ENCODE peak calls at places on chromosomes 2 and 18, in eight cellular contexts. P is Daoy; Z is NCI-H1105; C is activated effector memory CD4-positive, alpha-beta T cell treated with Interleukin-2 at 50 U/mL for 16 hours; O is H54; Y is NCI-H1092 treated with DMSO at 0.1 percent for 48 hours; Q is NCI-H345; E is stimulated activated naive CD4-positive, alpha-beta T cell. J is an unnamed sample.

GRCh38 chr2:127086800-127087737 is 19.9 kb downstream of the BIN1 start:
- DNase-seq in P (peak; percentile 84), Z (no peak), C (no peak), O (no peak), Y (no peak), Q (no peak), E (no peak), J (no peak)

GRCh38 chr2:163717993-163718680 is 17.7 kb downstream of the FIGN start:
- DNase-seq in P (no peak), Z (no peak), C (no peak), O (no peak), Y (peak; percentile 13), Q (peak; percentile 61), E (no peak), J (no peak)

GRCh38 chr2:9364791-9365497 is 58.4 kb downstream of the ITGB1BP1 start:
- DNase-seq in P (no peak), Z (no peak), C (no peak), O (no peak), Y (no peak), Q (no peak), E (no peak), J (no peak)

GRCh38 chr2:170301606-170302005 is 123.7 kb downstream of the MYO3B start:
- DNase-seq in P (no peak), Z (no peak), C (no peak), O (no peak), Y (no peak), Q (no peak), E (no peak), J (no peak)

GRCh38 chr2:238169708-238170251 is 11.0 kb downstream of the ERFE start:
- DNase-seq in P (peak; percentile 84), Z (no peak), C (no peak), O (peak; percentile 96), Y (no peak), Q (no peak), E (no peak), J (peak; percentile 97)

GRCh38 chr2:45452866-45453265 is 158.2 kb downstream of the SRBD1 start:
- DNase-seq in P (no peak), Z (no peak), C (no peak), O (no peak), Y (no peak), Q (no peak), E (no peak), J (peak; percentile 87)

GRCh38 chr18:9323750-9324445 is 10.7 kb upstream of the TWSG1 start:
- DNase-seq in P (no peak), Z (no peak), C (no peak), O (no peak), Y (no peak), Q (no peak), E (no peak), J (no peak)

GRCh38 chr18:21682276-21683051 is 22.1 kb downstream of the ABHD3 start:
- DNase-seq in P (no peak), Z (no peak), C (no peak), O (no peak), Y (no peak), Q (no peak), E (no peak), J (peak; percentile 53)

GRCh38 chr2:31294230-31294629 is 60.3 kb downstream of the EHD3 start:
- DNase-seq in P (no peak), Z (no peak), C (no peak), O (no peak), Y (no peak), Q (no peak), E (no peak), J (no peak)

GRCh38 chr2:171550613-171551012 is 28.3 kb downstream of the CYBRD1 start:
- DNase-seq in P (no peak), Z (no peak), C (no peak), O (no peak), Y (no peak), Q (no peak), E (no peak), J (no peak)

GRCh38 chr18:78640596-78640995 is 339.0 kb upstream of the SALL3 start:
- DNase-seq in P (peak; percentile 22), Z (no peak), C (no peak), O (no peak), Y (no peak), Q (no peak), E (no peak), J (no peak)

GRCh38 chr2:165877565-165878550 is 75.7 kb downstream of the TTC21B start:
- DNase-seq in P (no peak), Z (no peak), C (no peak), O (no peak), Y (no peak), Q (no peak), E (no peak), J (peak; percentile 35)

GRCh38 chr2:26675651-26676255 is 16.8 kb upstream of the KCNK3 start:
- DNase-seq in P (no peak), Z (no peak), C (no peak), O (no peak), Y (no peak), Q (no peak), E (no peak), J (no peak)

GRCh38 chr2:17331636-17332035 is 186.6 kb downstream of the RAD51AP2 start:
- DNase-seq in P (no peak), Z (no peak), C (no peak), O (no peak), Y (no peak), Q (no peak), E (no peak), J (no peak)

GRCh38 chr2:202780514-202781021 is 91.0 kb downstream of the ICA1L start:
- DNase-seq in P (peak; percentile 70), Z (no peak), C (no peak), O (peak; percentile 57), Y (no peak), Q (no peak), E (no peak), J (no peak)